ENCODE peak calls at places on chromosome 20, in ten cellular contexts. L is sigmoid colon, P is heart left ventricle, W is IMR-90, R is NB4, H is endothelial cell of umbilical vein, A is adrenal gland, X is prostate gland, D is testis, T is transverse colon. O is an unnamed sample.

GRCh38 chr20:16246870-16247269 is 326.4 kb downstream of the KIF16B start:
- DNase-seq in H (no peak), T (no peak), L (no peak), W (no peak), X (no peak), A (no peak), P (no peak), D (peak; percentile 49), R (no peak), O (no peak)

GRCh38 chr20:4122931-4123330 is 107.6 kb upstream of the RNF24 start:
- DNase-seq in A (peak; percentile 20), X (no peak), L (no peak), T (no peak), W (no peak), D (no peak), R (no peak), P (no peak), H (no peak), O (no peak)

GRCh38 chr20:63284083-63284440 is 8.9 kb upstream of the COL20A1 start:
- DNase-seq in W (no peak), L (no peak), D (no peak), H (no peak), R (peak; percentile 81), T (no peak), X (no peak), A (no peak), P (no peak), O (no peak)

GRCh38 chr20:59756241-59756640 is 151.9 kb downstream of the PHACTR3 start:
- DNase-seq in W (no peak), P (no peak), X (no peak), D (no peak), T (no peak), L (no peak), A (no peak), R (no peak), H (no peak), O (no peak)

GRCh38 chr20:50540620-50541605 is 30.7 kb downstream of the PTPN1 start:
- DNase-seq in P (no peak), T (no peak), L (no peak), H (peak; percentile 94), D (no peak), W (peak; percentile 93), R (no peak), A (no peak), X (no peak), O (no peak)

GRCh38 chr20:840858-841567 is 7.5 kb downstream of the FAM110A start:
- DNase-seq in A (no peak), W (no peak), P (no peak), L (no peak), T (peak; percentile 74), R (no peak), X (peak; percentile 79), H (no peak), D (no peak), O (no peak)

GRCh38 chr20:23092409-23092756 is 6.3 kb upstream of the CD93 start:
- DNase-seq in H (peak; percentile 89), R (no peak), A (peak; percentile 48), L (no peak), X (no peak), T (no peak), D (peak; percentile 36), P (no peak), W (no peak), O (no peak)

GRCh38 chr20:41048475-41049242 is 20.0 kb downstream of the TOP1 start:
- DNase-seq in H (no peak), T (no peak), P (no peak), X (no peak), D (no peak), A (no peak), L (no peak), W (no peak), R (peak; percentile 67), O (no peak)

GRCh38 chr20:22619806-22620205 is 35.4 kb upstream of the FOXA2 start:
- DNase-seq in D (no peak), R (no peak), P (no peak), X (no peak), T (no peak), A (no peak), W (no peak), H (no peak), L (no peak), O (no peak)

GRCh38 chr20:64083380-64084208 is 604 bp downstream of the LKAAEAR1 start:
- DNase-seq in A (peak; percentile 81), H (peak; percentile 65), X (peak; percentile 62), D (peak; percentile 79), P (peak; percentile 78), R (peak; percentile 89), W (peak; percentile 67), L (no peak), T (peak; percentile 71), O (peak; percentile 94)

GRCh38 chr20:17557675-17558006 is 12.2 kb upstream of the DSTN start:
- DNase-seq in L (no peak), A (no peak), W (peak; percentile 94), X (peak; percentile 86), H (peak; percentile 88), R (no peak), T (peak; percentile 37), D (no peak), P (no peak), O (no peak)

GRCh38 chr20:40493071-40493470 is 196.0 kb downstream of the MAFB start:
- DNase-seq in A (peak; percentile 78), T (peak; percentile 15), L (peak; percentile 82), W (peak; percentile 28), D (peak; percentile 71), H (peak; percentile 36), R (no peak), X (no peak), P (peak; percentile 33), O (peak; percentile 91)

GRCh38 chr20:1364106-1364505 is 28.7 kb downstream of the FKBP1A start:
- DNase-seq in P (no peak), D (no peak), R (no peak), T (no peak), L (no peak), W (no peak), A (no peak), X (no peak), H (no peak), O (no peak)

GRCh38 chr20:58458342-58459057 is 56.7 kb downstream of the APCDD1L start:
- DNase-seq in P (no peak), W (peak; percentile 76), R (peak; percentile 77), A (no peak), L (no peak), T (no peak), H (peak; percentile 66), D (no peak), X (no peak), O (no peak)

GRCh38 chr20:621115-621756 is 11.1 kb upstream of the TCF15 start:
- DNase-seq in W (peak; percentile 4), T (no peak), L (no peak), A (no peak), P (no peak), R (peak; percentile 31), D (no peak), H (no peak), X (no peak), O (no peak)

GRCh38 chr20:19697415-19697814 is 60.6 kb upstream of the RIN2 start:
- DNase-seq in A (no peak), R (no peak), P (no peak), W (no peak), D (no peak), T (no peak), L (no peak), X (no peak), H (no peak), O (no peak)

GRCh38 chr20:59605691-59606364 is 1.5 kb downstream of the PHACTR3 start:
- DNase-seq in R (no peak), T (no peak), D (no peak), X (no peak), L (no peak), H (no peak), W (no peak), P (no peak), A (no peak), O (no peak)

GRCh38 chr20:20549267-20549612 is 163.2 kb downstream of the RALGAPA2 start:
- DNase-seq in W (no peak), R (no peak), D (no peak), H (no peak), T (no peak), X (no peak), L (no peak), P (no peak), A (no peak), O (no peak)

GRCh38 chr20:63686492-63687321 is 9.7 kb upstream of the TNFRSF6B start:
- DNase-seq in X (no peak), R (no peak), A (peak; percentile 87), D (peak; percentile 70), L (peak; percentile 88), T (peak; percentile 78), W (peak; percentile 80), H (peak; percentile 92), P (peak; percentile 92), O (peak; percentile 94)

GRCh38 chr20:35478804-35479472 is 23.5 kb downstream of the CEP250 start:
- DNase-seq in P (no peak), R (peak; percentile 71), H (no peak), A (no peak), T (peak; percentile 24), X (no peak), W (no peak), L (no peak), D (no peak), O (no peak)
- TF ChIP-seq CTCF in P (no peak), R (peak; percentile 61), H (peak; percentile 18), A (no peak), T (no peak), X (no peak), W (no peak), L (no peak), D (no peak), O (no peak)

GRCh38 chr20:44537993-44538392 is 16.1 kb upstream of the SERINC3 start:
- DNase-seq in L (no peak), W (peak; percentile 38), T (no peak), D (no peak), R (no peak), X (no peak), A (no peak), H (no peak), P (no peak), O (no peak)
- TF ChIP-seq POLR2A in L (no peak), W (no peak), T (no peak), D (no peak), R (no peak), X (no peak), A (no peak), H (no peak), P (no peak), O (no peak)

GRCh38 chr20:61719691-61720347 is 345.9 kb downstream of the TAF4 start:
- DNase-seq in D (no peak), T (no peak), X (no peak), H (no peak), W (no peak), L (no peak), A (no peak), P (no peak), R (no peak), O (no peak)
- H3K4me3 ChIP-seq in D (no peak overlapping the region), T (no peak overlapping the region), X (no peak overlapping the region), H (no peak overlapping the region), W (no peak overlapping the region), L (no peak overlapping the region), A (no peak overlapping the region), P (no peak overlapping the region), R (no peak overlapping the region), O (no peak overlapping the region)

GRCh38 chr20:25082498-25082873 is 545 bp upstream of the VSX1 start:
- DNase-seq in T (no peak), A (no peak), P (no peak), R (no peak), W (no peak), L (no peak), H (no peak), D (no peak), X (no peak), O (peak; percentile 82)
- TF ChIP-seq CTCF in T (no peak), A (no peak), P (no peak), R (no peak), W (no peak), L (no peak), H (no peak), D (no peak), X (no peak), O (no peak)

GRCh38 chr20:49287555-49288249 is 9.8 kb upstream of the ZNFX1 start:
- DNase-seq in A (peak; percentile 35), P (no peak), T (no peak), H (peak; percentile 48), X (no peak), D (no peak), R (no peak), L (no peak), W (peak; percentile 73), O (no peak)
- TF ChIP-seq POLR2A in A (no peak), P (no peak), T (no peak), H (peak; percentile 83), X (no peak), D (no peak), R (no peak), L (no peak), W (no peak), O (no peak)